ENCODE peak calls at places on chromosomes 11 and 22, in seven cellular contexts. D is coronary artery, I is cardiac muscle cell, E is A549, A is fibroblast of mammary gland, M is Peyer's patch, Z is K562. F is an unnamed sample.

GRCh38 chr22:23282089-23282501 is 101.8 kb downstream of the BCR start:
- DNase-seq in Z (no peak), M (peak; percentile 75), A (peak; percentile 59), E (peak; percentile 54), I (no peak), D (peak; percentile 96), F (peak; percentile 77)

GRCh38 chr22:40418366-40419201 is 48.2 kb downstream of the SGSM3 start:
- DNase-seq in M (no peak), A (peak; percentile 15), I (no peak), D (no peak), Z (no peak), E (no peak), F (no peak)

GRCh38 chr11:69435161-69435990 is 46.1 kb upstream of the LINC01488 start:
- DNase-seq in A (no peak), D (no peak), Z (no peak), I (no peak), E (no peak), M (no peak), F (no peak)

GRCh38 chr11:116866774-116867455 is 29.5 kb upstream of the APOA1 start:
- DNase-seq in A (no peak), M (no peak), I (no peak), D (no peak), Z (no peak), E (no peak), F (peak; percentile 54)

GRCh38 chr11:65891180-65892136 is 985 bp downstream of the CCDC85B start:
- DNase-seq in Z (peak; percentile 39), E (peak; percentile 52), A (peak; percentile 47), D (peak; percentile 84), M (no peak), I (peak; percentile 40), F (peak; percentile 94)

GRCh38 chr11:93020248-93021088 is 51.0 kb downstream of the MTNR1B start:
- DNase-seq in I (no peak), E (peak; percentile 18), A (peak; percentile 93), D (no peak), M (no peak), Z (no peak), F (peak; percentile 55)

GRCh38 chr11:123103326-123103980 is 41.5 kb upstream of the HSPA8 start:
- DNase-seq in E (peak; percentile 59), Z (peak; percentile 33), M (peak; percentile 64), D (no peak), A (peak; percentile 87), I (peak; percentile 70), F (peak; percentile 65)

GRCh38 chr11:39304586-39304985 is 2154.9 kb downstream of the LRRC4C start:
- DNase-seq in E (no peak), D (no peak), M (no peak), A (no peak), Z (no peak), I (no peak), F (no peak)

GRCh38 chr11:6576471-6577373 is 26.7 kb downstream of the RRP8 start:
- DNase-seq in I (no peak), Z (no peak), E (no peak), M (no peak), A (peak; percentile 68), D (no peak), F (peak; percentile 82)

GRCh38 chr11:84645988-84646689 is 981.0 kb downstream of the DLG2 start:
- DNase-seq in E (no peak), I (no peak), D (no peak), Z (no peak), A (no peak), M (no peak), F (no peak)

GRCh38 chr22:50601669-50602337 is 1.2 kb downstream of the MAPK8IP2 start:
- DNase-seq in Z (no peak), M (no peak), I (no peak), E (no peak), D (no peak), A (no peak), F (no peak)

GRCh38 chr11:77154381-77155081 is 26.5 kb downstream of the MYO7A start:
- DNase-seq in Z (no peak), M (no peak), A (no peak), E (no peak), D (no peak), I (no peak), F (no peak)

GRCh38 chr11:62592216-62592815 is 993 bp upstream of the TUT1 start:
- DNase-seq in M (no peak), E (no peak), A (no peak), D (peak; percentile 57), I (no peak), Z (no peak), F (no peak)

GRCh38 chr22:22558972-22559603 is at the start of gene PRAME:
- DNase-seq in I (no peak), E (peak; percentile 93), Z (peak; percentile 100), A (peak; percentile 55), M (peak; percentile 87), D (no peak), F (peak; percentile 7)

GRCh38 chr22:50672471-50673230 is at the start of gene SHANK3:
- DNase-seq in Z (peak; percentile 8), M (peak; percentile 49), A (no peak), I (no peak), E (no peak), D (peak; percentile 74), F (no peak)

GRCh38 chr11:129455101-129455500 is 79.5 kb downstream of the BARX2 start:
- DNase-seq in D (no peak), I (no peak), A (no peak), E (no peak), M (no peak), Z (no peak), F (no peak)

GRCh38 chr11:106331163-106331562 is 253.7 kb downstream of the AASDHPPT start:
- DNase-seq in A (peak; percentile 67), I (no peak), Z (no peak), M (no peak), E (no peak), D (no peak), F (peak; percentile 49)

GRCh38 chr11:106326087-106326486 is 248.6 kb downstream of the AASDHPPT start:
- DNase-seq in M (no peak), D (no peak), A (no peak), E (no peak), Z (no peak), I (no peak), F (no peak)

GRCh38 chr11:106333678-106334077 is 256.2 kb downstream of the AASDHPPT start:
- DNase-seq in A (no peak), M (no peak), Z (no peak), I (no peak), E (no peak), D (no peak), F (no peak)

GRCh38 chr11:106327134-106327533 is 249.7 kb downstream of the AASDHPPT start:
- DNase-seq in Z (no peak), A (no peak), D (no peak), I (no peak), M (no peak), E (no peak), F (no peak)

DNA sequence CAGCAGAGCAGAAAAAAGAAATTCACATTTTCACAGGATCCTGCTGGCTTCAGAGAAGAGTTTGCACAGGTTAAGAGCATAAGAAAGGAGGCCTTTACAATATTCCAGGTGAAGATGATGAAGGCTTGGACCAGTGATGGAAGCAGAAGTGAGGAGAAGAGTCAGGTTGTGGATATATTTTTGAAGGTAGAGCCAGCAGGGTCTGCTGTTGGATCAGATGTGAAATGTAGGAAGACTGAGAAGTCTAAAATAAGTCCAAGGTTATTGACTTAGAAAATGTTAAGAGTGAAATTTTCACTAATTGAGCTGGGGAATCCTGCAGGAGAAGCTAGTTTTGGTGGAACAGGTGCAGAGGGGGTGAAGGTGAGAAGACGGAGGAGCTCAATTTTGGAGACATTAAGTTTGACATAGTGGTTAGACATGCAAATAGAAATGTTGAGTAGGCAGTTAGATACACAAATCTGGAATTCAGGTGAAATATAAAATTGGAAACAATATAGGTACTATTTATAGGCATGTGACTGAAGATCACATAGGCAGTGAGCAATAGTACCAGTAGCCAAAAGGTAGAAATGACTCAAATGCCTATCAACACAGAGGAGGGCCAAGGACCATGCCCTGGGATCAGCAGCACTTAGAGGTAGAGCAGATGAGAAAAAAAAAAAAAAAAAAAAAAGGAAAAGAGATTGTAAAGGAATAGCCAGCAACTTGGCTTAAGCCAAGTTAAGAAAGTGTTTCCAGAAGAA is 252.0 kb downstream of the AASDHPPT start:
- DNase-seq in Z (no peak), A (no peak), I (no peak), D (no peak), E (no peak), M (no peak), F (peak; percentile 14)
- H3K4me3 ChIP-seq in Z (no peak overlapping the region), A (no peak overlapping the region), I (no peak overlapping the region), D (no peak overlapping the region), E (no peak overlapping the region), M (no peak overlapping the region), F (no peak overlapping the region)

GRCh38 chr22:37511368-37512104 is 7.7 kb downstream of the CARD10 start:
- DNase-seq in D (no peak), Z (no peak), M (no peak), I (no peak), A (no peak), E (no peak), F (no peak)
- TF ChIP-seq CTCF in D (no peak), Z (no peak), M (no peak), I (no peak), A (no peak), E (no peak), F (no peak)

GRCh38 chr11:1864216-1864615 is 11.3 kb downstream of the LSP1 start:
- DNase-seq in E (no peak), D (no peak), M (no peak), A (no peak), Z (no peak), I (no peak), F (no peak)

GRCh38 chr11:1863352-1864215 is 10.7 kb downstream of the LSP1 start:
- DNase-seq in Z (peak; percentile 66), E (peak; percentile 71), I (peak; percentile 61), M (no peak), A (peak; percentile 87), D (peak; percentile 96), F (peak; percentile 90)

GRCh38 chr11:1866776-1867175 is 13.9 kb downstream of the LSP1 start:
- DNase-seq in D (no peak), E (no peak), A (no peak), Z (no peak), I (no peak), M (no peak), F (no peak)

GRCh38 chr11:1866226-1866625 is 13.3 kb downstream of the LSP1 start:
- DNase-seq in D (no peak), E (no peak), M (no peak), Z (no peak), I (no peak), A (no peak), F (no peak)

GRCh38 chr11:1864831-1865665 is 12.2 kb downstream of the LSP1 start:
- DNase-seq in A (no peak), D (no peak), I (no peak), Z (no peak), E (no peak), M (no peak), F (no peak)
- H3K4me3 ChIP-seq in A (no peak overlapping the region), D (peak overlapping the region; percentile 60), I (no peak overlapping the region), Z (no peak overlapping the region), E (no peak overlapping the region), M (no peak overlapping the region), F (no peak overlapping the region)

GRCh38 chr11:15170170-15170569 is 55.4 kb downstream of the INSC start:
- DNase-seq in M (no peak), I (no peak), E (no peak), D (no peak), A (peak; percentile 56), Z (no peak), F (peak; percentile 58)
- TF ChIP-seq CTCF in M (no peak), I (no peak), E (no peak), D (no peak), A (no peak), Z (no peak), F (no peak)